ENCODE peak calls at places on chromosomes 4 and X, in five cellular contexts. B, U, W, G and E are unnamed samples.

GRCh38 chr4:129929052-129929451 is 833.1 kb downstream of the C4orf33 start:
- DNase-seq in U (no peak), B (peak; percentile 70), W (no peak), G (no peak), E (no peak)

GRCh38 chrX:71636438-71637252 is 18.3 kb upstream of the CXCR3 start:
- DNase-seq in G (peak; percentile 61), W (peak; percentile 58), B (no peak), U (no peak), E (no peak)

GRCh38 chr4:130192787-130193186 is 1096.8 kb downstream of the C4orf33 start:
- DNase-seq in B (no peak), U (no peak), W (no peak), G (no peak), E (no peak)

GRCh38 chr4:153138736-153139135 is 65.5 kb upstream of the TRIM2 start:
- DNase-seq in U (no peak), B (no peak), W (no peak), G (no peak), E (no peak)

GRCh38 chrX:133215747-133216146 is 2.4 kb downstream of the TFDP3 start:
- DNase-seq in W (no peak), U (no peak), B (peak; percentile 21), G (peak; percentile 7), E (no peak)

GRCh38 chr4:8276358-8277240 is 7.0 kb downstream of the HTRA3 start:
- DNase-seq in W (peak; percentile 87), U (no peak), B (no peak), G (no peak), E (peak; percentile 73)

GRCh38 chrX:45903781-45904201 is 641.4 kb downstream of the ZNF674 start:
- DNase-seq in W (no peak), G (no peak), B (peak; percentile 17), U (no peak), E (no peak)

GRCh38 chr4:2340272-2341061 is 78.0 kb downstream of the ZFYVE28 start:
- DNase-seq in G (no peak), B (no peak), W (no peak), U (peak; percentile 4), E (no peak)

GRCh38 chr4:8239226-8239625 is 30.3 kb upstream of the HTRA3 start:
- DNase-seq in U (no peak), B (no peak), W (no peak), G (no peak), E (no peak)

GRCh38 chr4:76545161-76545884 is 110.3 kb downstream of the SHROOM3 start:
- DNase-seq in U (no peak), G (peak; percentile 0), B (no peak), W (no peak), E (no peak)

GRCh38 chrX:48683411-48683982 is at the start of gene WAS:
- DNase-seq in W (no peak), B (no peak), U (no peak), G (peak; percentile 85), E (no peak)

GRCh38 chr4:7393491-7394183 is 41.1 kb downstream of the PSAPL1 start:
- DNase-seq in U (no peak), B (no peak), W (no peak), G (no peak), E (no peak)

GRCh38 chr4:58275856-58276255 is 1165.7 kb upstream of the IGFBP7 start:
- DNase-seq in G (no peak), U (no peak), W (no peak), B (no peak), E (no peak)

GRCh38 chr4:136241221-136241986 is 1290.9 kb downstream of the PCDH18 start:
- DNase-seq in W (no peak), B (no peak), U (no peak), G (no peak), E (no peak)

GRCh38 chrX:40887476-40887875 is 152.1 kb upstream of the MED14 start:
- DNase-seq in G (no peak), U (no peak), W (no peak), B (no peak), E (no peak)

GRCh38 chrX:51035746-51036145 is 125.2 kb downstream of the BMP15 start:
- DNase-seq in B (no peak), U (no peak), G (no peak), W (no peak), E (no peak)

GRCh38 chr4:3450643-3451042 is 8.9 kb downstream of the HGFAC start:
- DNase-seq in W (no peak), B (no peak), U (no peak), G (no peak), E (no peak)

GRCh38 chrX:74389016-74389415 is 32.3 kb upstream of the SLC16A2 start:
- DNase-seq in G (no peak), U (no peak), B (no peak), W (no peak), E (no peak)

GRCh38 chr4:165184220-165184619 is 23.1 kb upstream of the KLHL2 start:
- DNase-seq in B (no peak), W (no peak), U (no peak), G (no peak), E (no peak)

GRCh38 chr4:185307136-185307950 is 88.4 kb downstream of the LRP2BP start:
- DNase-seq in G (peak; percentile 45), B (peak; percentile 51), U (no peak), W (no peak), E (no peak)

GRCh38 chr4:185309770-185310169 is 86.0 kb downstream of the LRP2BP start:
- DNase-seq in W (no peak), U (no peak), B (no peak), G (peak; percentile 59), E (no peak)

GRCh38 chr4:185305979-185306442 is 89.7 kb downstream of the LRP2BP start:
- DNase-seq in B (peak; percentile 85), U (no peak), G (no peak), W (no peak), E (no peak)

GRCh38 chr4:185304541-185304940 is 91.2 kb downstream of the LRP2BP start:
- DNase-seq in G (no peak), W (no peak), B (no peak), U (no peak), E (no peak)

DNA sequence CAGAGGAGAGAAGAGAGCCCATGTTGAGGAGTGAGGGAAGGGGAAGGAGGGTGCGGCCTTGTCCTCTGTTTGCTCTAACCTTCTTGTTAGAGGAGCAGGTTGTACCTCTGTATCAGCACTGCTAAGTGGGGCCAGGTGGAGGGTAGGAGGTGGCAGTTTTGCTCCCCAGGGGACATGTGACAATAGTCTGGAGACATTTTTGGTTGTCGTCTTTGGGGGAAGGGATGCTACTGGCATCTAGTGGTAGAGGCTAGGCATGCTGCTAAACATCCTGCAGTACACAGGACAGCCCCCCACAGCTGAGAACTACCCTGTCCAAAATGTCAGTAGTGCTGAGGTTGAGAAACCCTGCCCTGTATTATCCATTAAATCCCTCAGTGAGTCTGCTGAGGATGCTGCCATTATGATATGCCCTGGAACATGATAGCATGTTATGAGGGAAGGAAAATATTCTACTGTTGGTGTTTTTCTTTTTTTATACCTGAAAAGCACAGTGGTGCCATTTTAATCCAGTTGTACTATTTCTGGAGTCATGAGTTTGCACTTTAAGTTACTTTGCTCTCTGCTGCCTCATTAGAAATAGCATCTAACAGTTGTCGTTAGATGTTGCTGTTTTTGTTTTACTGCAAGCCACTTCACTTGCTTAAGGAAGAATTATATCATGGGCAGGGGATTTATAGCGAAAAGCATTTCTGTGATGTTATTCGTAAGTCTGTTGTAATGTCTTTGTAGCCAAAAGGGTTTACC is 90.6 kb downstream of the LRP2BP start:
- DNase-seq in U (no peak), W (no peak), B (peak; percentile 79), G (peak; percentile 67), E (no peak)
- H3K4me1 ChIP-seq in U (peaks cover 10% of the 10 kb centered on the region), W (no peaks in the 10 kb centered on the region), B (peaks cover 30% of the 10 kb centered on the region), G (no peaks in the 10 kb centered on the region), E (no peaks in the 10 kb centered on the region)

GRCh38 chr4:108168213-108168671 is 490 bp downstream of the LEF1 start:
- DNase-seq in W (no peak), B (no peak), U (no peak), G (peak; percentile 64), E (no peak)

GRCh38 chr4:108170729-108171540 is 2.2 kb upstream of the LEF1 start:
- DNase-seq in W (no peak), G (no peak), U (no peak), B (peak; percentile 76), E (no peak)

GRCh38 chr4:108166441-108167315 is 2.1 kb downstream of the LEF1 start:
- DNase-seq in U (no peak), B (peak; percentile 94), G (peak; percentile 85), W (no peak), E (no peak)

GRCh38 chr4:108169639-108170038 is 907 bp upstream of the LEF1 start:
- DNase-seq in B (no peak), W (no peak), G (no peak), U (no peak), E (no peak)

DNA sequence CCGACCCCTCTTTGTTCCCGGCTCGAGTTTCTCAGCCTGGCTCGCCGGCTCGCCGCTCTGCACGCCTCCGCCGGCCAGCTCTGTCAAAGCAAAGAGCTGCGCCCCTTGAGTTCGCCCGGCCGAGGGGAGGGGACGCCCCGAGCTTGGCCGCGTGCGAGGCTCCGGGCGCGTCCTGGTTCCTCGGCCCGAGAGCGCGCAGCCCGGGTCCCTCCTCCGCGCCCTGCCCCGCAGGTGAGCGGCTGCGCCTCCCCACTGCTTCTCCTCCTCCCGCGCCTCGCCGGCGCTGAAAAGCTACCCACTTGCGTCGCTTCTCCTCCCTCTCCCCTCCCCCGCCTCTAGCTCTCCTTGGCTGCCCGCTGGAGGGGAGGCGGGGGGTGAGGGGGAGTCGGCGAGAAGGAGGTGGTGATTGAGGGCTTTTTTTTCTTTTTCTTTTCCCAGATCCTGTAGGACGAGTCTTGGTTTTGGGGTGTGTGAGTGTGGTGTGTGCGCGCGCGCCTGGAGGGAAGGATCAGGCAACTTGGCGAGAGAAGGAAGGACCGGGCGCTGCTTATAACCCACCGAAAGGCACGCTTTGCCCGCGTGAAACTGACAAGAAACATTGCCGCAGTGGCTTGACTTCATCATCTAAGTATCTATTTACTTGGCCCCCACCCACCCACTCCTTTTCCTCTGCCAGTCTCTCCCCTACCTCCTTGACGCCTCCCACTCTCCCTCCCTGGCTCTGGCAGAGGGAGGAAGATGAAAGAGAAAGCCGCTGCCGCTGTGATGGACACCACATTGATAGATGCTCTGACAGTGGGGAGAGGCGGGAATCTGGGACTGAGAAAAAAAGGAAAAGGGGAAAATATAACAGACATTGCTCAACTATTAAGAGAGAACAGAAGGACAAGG is at the start of gene LEF1:
- DNase-seq in B (peak; percentile 84), G (peak; percentile 80), U (no peak), W (no peak), E (peak; percentile 51)
- H3K27me3 ChIP-seq in B (peaks cover 99% of the 10 kb centered on the region), G (peaks cover 8% of the 10 kb centered on the region), U (no peaks in the 10 kb centered on the region), W (peaks cover 98% of the 10 kb centered on the region), E (peaks cover 96% of the 10 kb centered on the region)

DNA sequence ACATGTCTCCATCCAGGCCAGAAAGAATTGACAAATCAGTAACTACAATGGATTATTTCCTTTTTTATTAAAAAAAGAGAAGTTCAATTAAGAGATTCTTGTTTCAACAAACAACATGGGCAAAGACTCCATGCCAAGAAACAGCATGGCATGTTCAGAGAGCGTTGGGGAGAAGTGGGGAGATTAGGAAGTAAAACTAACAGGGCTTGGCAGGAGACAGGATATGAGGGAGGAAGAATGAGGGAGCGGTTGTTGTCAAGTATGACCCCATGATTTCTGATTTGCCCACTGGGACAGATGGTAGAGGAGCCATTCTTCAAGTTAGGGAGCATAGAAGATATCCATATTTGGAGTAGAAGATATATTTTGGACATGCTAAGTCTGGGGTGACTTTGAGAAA is 128.4 kb downstream of the RNF150 start:
- DNase-seq in B (no peak), W (no peak), U (no peak), G (no peak), E (no peak)
- H3K27ac ChIP-seq in B (no peak overlapping the region), W (no peak overlapping the region), U (no peak overlapping the region), G (no peak overlapping the region), E (no peak overlapping the region)

DNA sequence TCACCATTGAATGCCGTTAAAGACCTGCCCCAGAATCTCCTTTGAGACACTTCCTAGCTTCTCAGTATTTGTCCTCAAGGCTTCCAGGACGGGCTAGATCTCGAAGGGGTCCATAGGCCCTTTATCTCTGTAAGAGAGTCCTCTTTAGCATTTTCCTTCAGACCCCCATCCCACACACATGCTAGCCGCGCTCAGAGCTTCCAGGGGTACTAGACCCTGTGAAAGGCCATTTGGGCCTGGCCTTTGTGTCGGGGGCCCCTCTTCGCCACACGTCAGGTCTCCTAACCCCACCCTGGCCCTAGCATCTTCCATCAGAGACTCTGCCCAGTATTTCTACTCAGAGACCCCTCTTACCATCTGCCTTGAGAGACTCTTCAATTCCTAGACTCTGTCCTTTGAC is 759 bp downstream of the UBA1 start:
- DNase-seq in W (no peak), B (no peak), U (no peak), G (peak; percentile 18), E (peak; percentile 47)
- H3K4me1 ChIP-seq in W (peaks cover 37% of the 10 kb centered on the region), B (peaks cover 28% of the 10 kb centered on the region), U (peaks cover 48% of the 10 kb centered on the region), G (peaks cover 60% of the 10 kb centered on the region), E (peaks cover 43% of the 10 kb centered on the region)